ENCODE peak calls at places on chromosome 5, in eight cellular contexts. L is left ventricle myocardium inferior; P is CD4-positive, alpha-beta T cell; J is GM12865; N is AG10803; Y is fibroblast of the aortic adventitia; M is astrocyte of the spinal cord; V is WERI-Rb-1. Z is an unnamed sample.

GRCh38 chr5:149452665-149453617 is 73.8 kb upstream of the IL17B start:
- DNase-seq in L (peak), P (no peak), J (no peak), N (peak), Y (peak), M (peak), V (no peak), Z (no peak)

GRCh38 chr5:21142791-21143190 is 1154.8 kb upstream of the CDH18 start:
- DNase-seq in L (no peak), P (no peak), J (no peak), N (no peak), Y (no peak), M (no peak), V (no peak), Z (no peak)

GRCh38 chr5:82388186-82388585 is 110.0 kb upstream of the RPS23 start:
- DNase-seq in L (no peak), P (no peak), J (no peak), N (peak), Y (peak), M (peak), V (no peak), Z (no peak)

GRCh38 chr5:39948867-39949468 is 524.2 kb upstream of the DAB2 start:
- DNase-seq in L (no peak), P (peak), J (peak), N (peak), Y (peak), M (peak), V (peak), Z (peak)

GRCh38 chr5:125311743-125312142 is 565.3 kb upstream of the ZNF608 start:
- DNase-seq in L (no peak), P (no peak), J (no peak), N (peak), Y (peak), M (peak), V (no peak), Z (no peak)

GRCh38 chr5:167639761-167640160 is 651.7 kb upstream of the WWC1 start:
- DNase-seq in L (no peak), P (no peak), J (no peak), N (peak), Y (no peak), M (peak), V (no peak), Z (no peak)

GRCh38 chr5:10279328-10279727 is 28.4 kb downstream of the CMBL start:
- DNase-seq in L (no peak), P (no peak), J (no peak), N (no peak), Y (no peak), M (no peak), V (no peak), Z (no peak)

GRCh38 chr5:165495829-165496380 is 1990.5 kb downstream of the MAT2B start:
- DNase-seq in L (no peak), P (no peak), J (no peak), N (no peak), Y (peak), M (peak), V (no peak), Z (no peak)

GRCh38 chr5:59380350-59380951 is 513.1 kb downstream of the PDE4D start:
- DNase-seq in L (no peak), P (no peak), J (peak), N (peak), Y (peak), M (peak), V (no peak), Z (no peak)

GRCh38 chr5:36939969-36940858 is 63.6 kb downstream of the NIPBL start:
- DNase-seq in L (no peak), P (no peak), J (no peak), N (no peak), Y (no peak), M (no peak), V (no peak), Z (no peak)

GRCh38 chr5:58060971-58061370 is 398.9 kb downstream of the PLK2 start:
- DNase-seq in L (no peak), P (no peak), J (no peak), N (peak), Y (peak), M (peak), V (no peak), Z (no peak)

GRCh38 chr5:88159591-88159990 is 109.1 kb downstream of the TMEM161B start:
- DNase-seq in L (no peak), P (no peak), J (no peak), N (no peak), Y (no peak), M (no peak), V (no peak), Z (no peak)

GRCh38 chr5:88683506-88684135 is 199.4 kb downstream of the MEF2C start:
- DNase-seq in L (no peak), P (no peak), J (peak), N (no peak), Y (no peak), M (peak), V (no peak), Z (no peak)

GRCh38 chr5:132495672-132496630 is 5.4 kb upstream of the IRF1 start:
- DNase-seq in L (peak), P (peak), J (peak), N (peak), Y (peak), M (peak), V (peak), Z (peak)

GRCh38 chr5:61277190-61277589 is 54.9 kb upstream of the ZSWIM6 start:
- DNase-seq in L (no peak), P (no peak), J (peak), N (peak), Y (peak), M (peak), V (no peak), Z (no peak)

GRCh38 chr5:71757590-71758543 is 38.8 kb downstream of the CARTPT start:
- DNase-seq in L (peak), P (peak), J (peak), N (peak), Y (peak), M (peak), V (peak), Z (no peak)

GRCh38 chr5:10704949-10705621 is 55.9 kb downstream of the DAP start:
- DNase-seq in L (no peak), P (no peak), J (peak), N (peak), Y (peak), M (peak), V (no peak), Z (no peak)

GRCh38 chr5:77213601-77214000 is 3.1 kb downstream of the PDE8B start:
- DNase-seq in L (no peak), P (no peak), J (no peak), N (no peak), Y (no peak), M (no peak), V (no peak), Z (no peak)

GRCh38 chr5:35415305-35415704 is 185.0 kb upstream of the PRLR start:
- DNase-seq in L (no peak), P (no peak), J (no peak), N (no peak), Y (no peak), M (no peak), V (no peak), Z (no peak)

GRCh38 chr5:129018836-129019235 is 53.5 kb downstream of the SLC27A6 start:
- DNase-seq in L (no peak), P (no peak), J (no peak), N (no peak), Y (no peak), M (no peak), V (no peak), Z (no peak)

DNA sequence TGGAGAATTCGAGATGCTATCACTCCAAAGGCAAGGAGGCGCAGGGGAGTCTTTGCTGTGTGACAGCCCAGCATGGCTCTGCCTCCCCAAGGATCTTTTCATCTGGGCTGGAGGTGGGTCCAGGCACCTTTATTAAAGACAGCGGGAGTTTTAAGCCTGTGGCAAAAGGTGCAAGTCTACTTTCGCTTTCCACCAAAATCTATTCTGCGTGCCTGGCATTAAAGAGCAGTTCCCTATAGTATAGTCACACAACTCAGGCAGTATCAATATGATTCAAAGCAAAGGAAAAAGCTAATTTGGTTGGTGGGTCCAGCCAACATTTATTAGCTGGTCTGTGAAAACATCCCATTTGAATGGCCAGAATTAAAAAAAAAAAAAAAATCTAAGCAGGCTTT is 398.7 kb downstream of the EBF1 start:
- DNase-seq in L (no peak), P (no peak), J (no peak), N (no peak), Y (no peak), M (no peak), V (no peak), Z (no peak)
- TF ChIP-seq CTCF in L (no peak), P (no peak), J (no peak), N (no peak), Y (no peak), M (no peak), V (no peak), Z (no peak)

GRCh38 chr5:123273984-123274383 is 149.2 kb downstream of the CEP120 start:
- DNase-seq in L (no peak), P (no peak), J (no peak), N (no peak), Y (no peak), M (no peak), V (no peak), Z (no peak)
- TF ChIP-seq CTCF in L (peak), P (no peak), J (no peak), N (no peak), Y (peak), M (peak), V (no peak), Z (no peak)

DNA sequence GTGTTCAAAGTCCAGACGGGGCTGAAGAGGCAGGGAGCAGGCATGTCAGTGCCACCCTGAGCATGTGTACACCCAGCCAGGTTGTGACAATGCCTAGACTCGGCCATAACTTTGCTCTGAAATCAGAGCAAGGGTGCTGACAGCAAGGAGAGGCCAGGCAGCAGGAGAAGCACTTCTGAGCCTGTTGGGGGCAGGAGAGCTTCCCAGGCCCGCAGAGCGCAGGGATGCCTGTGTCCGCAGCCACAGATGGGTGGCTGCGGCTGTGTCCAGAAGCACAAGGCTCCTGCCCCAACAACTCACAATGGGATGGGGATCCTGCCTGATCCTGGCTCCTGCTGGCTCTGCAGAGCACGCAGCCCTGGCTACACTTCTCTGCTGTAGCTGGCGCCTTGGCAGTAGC is 373.9 kb downstream of the CHSY3 start:
- DNase-seq in L (no peak), P (no peak), J (no peak), N (no peak), Y (no peak), M (no peak), V (no peak), Z (no peak)
- TF ChIP-seq CTCF in L (no peak), P (no peak), J (no peak), N (no peak), Y (no peak), M (no peak), V (no peak), Z (no peak)

DNA sequence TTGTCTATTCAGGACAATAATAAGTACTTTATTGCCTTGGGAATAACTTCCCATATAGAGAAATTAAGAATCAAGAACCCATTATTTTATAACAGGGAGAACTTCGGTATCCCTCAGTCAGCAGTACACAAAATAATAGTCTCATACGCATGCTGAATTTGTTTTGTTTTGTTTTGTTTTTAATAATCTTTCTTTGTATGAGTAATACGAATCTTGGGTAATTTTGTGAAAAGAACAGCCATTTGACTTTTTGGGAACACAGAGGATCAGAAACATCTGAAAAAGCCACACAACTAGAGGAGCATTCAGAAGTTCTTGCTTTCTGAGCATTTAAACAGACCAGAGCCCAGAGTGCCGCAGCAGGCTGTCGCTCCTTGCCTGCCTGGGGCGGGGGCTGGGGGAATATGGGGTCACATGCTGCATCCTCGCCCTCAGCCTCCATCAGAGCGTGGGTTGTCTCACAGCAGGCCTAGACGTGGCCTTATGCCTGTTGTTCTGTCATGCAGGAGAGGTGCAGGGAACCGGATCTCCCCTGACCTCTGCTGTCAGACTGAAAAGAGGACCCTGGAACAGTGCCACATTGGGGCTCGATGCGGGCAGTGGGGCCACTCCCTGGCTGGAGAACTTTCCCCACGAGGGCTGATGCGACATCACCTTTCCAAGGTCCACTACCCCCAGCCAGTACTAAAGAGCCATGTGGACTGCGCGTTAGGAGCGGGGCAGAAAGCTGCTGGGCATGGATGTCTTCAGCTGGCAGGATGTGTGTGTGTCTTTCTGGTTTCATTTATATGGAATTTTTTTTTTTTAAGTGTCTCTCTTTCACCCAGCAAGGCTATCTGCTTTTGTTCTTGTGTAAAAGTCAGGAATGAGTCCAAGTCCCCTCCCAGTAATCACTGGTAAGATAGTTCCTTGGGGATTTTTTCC is 133.4 kb upstream of the OTULINL start:
- DNase-seq in L (peak), P (no peak), J (peak), N (peak), Y (peak), M (peak), V (no peak), Z (no peak)
- TF ChIP-seq CTCF in L (no peak), P (no peak), J (no peak), N (no peak), Y (no peak), M (no peak), V (no peak), Z (no peak)

GRCh38 chr5:65126670-65127069 is 355.1 kb downstream of the ADAMTS6 start:
- DNase-seq in L (no peak), P (no peak), J (no peak), N (no peak), Y (no peak), M (peak), V (no peak), Z (no peak)

GRCh38 chr5:65126192-65126591 is 355.5 kb downstream of the ADAMTS6 start:
- DNase-seq in L (no peak), P (no peak), J (no peak), N (peak), Y (no peak), M (peak), V (no peak), Z (no peak)

GRCh38 chr5:65125681-65126080 is 356.0 kb downstream of the ADAMTS6 start:
- DNase-seq in L (no peak), P (no peak), J (no peak), N (no peak), Y (no peak), M (no peak), V (no peak), Z (no peak)

GRCh38 chr5:65127181-65127901 is 354.4 kb downstream of the ADAMTS6 start:
- DNase-seq in L (no peak), P (no peak), J (no peak), N (peak), Y (peak), M (peak), V (no peak), Z (no peak)

GRCh38 chr5:65128226-65128625 is 353.5 kb downstream of the ADAMTS6 start:
- DNase-seq in L (no peak), P (no peak), J (no peak), N (no peak), Y (no peak), M (peak), V (no peak), Z (no peak)
- TF ChIP-seq CTCF in L (no peak), P (no peak), J (no peak), N (no peak), Y (no peak), M (no peak), V (no peak), Z (no peak)

DNA sequence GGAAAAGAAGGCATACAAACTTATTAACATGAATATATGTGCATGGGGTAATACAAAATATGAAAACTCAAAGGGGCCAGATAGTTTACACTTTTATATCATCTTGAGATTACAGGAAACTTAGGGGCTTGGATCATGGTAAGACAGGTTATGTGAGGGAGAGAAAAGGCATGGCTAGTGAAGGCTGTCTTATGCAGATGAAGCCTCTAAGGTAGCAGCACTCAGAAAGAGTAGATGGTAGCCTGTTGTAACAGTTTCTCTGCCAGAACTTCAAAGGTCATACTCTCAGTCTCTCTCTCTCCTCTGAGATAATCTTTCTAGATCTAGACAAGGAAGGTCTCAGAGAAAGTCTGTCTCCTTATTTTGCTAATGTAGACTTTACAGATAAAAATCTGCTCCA is 57.2 kb upstream of the FGF10 start:
- DNase-seq in L (no peak), P (no peak), J (no peak), N (no peak), Y (no peak), M (no peak), V (no peak), Z (no peak)
- TF ChIP-seq CTCF in L (no peak), P (no peak), J (no peak), N (no peak), Y (no peak), M (no peak), V (no peak), Z (no peak)

GRCh38 chr5:42250-42649 is 49.7 kb upstream of the PLEKHG4B start:
- DNase-seq in L (no peak), P (no peak), J (no peak), N (peak), Y (no peak), M (peak), V (peak), Z (no peak)
- TF ChIP-seq CTCF in L (peak), P (no peak), J (no peak), N (peak), Y (peak), M (peak), V (peak), Z (no peak)

GRCh38 chr5:139517683-139518564 is 35.4 kb upstream of the STING1 start:
- DNase-seq in L (peak), P (peak), J (peak), N (peak), Y (peak), M (peak), V (peak), Z (peak)
- TF ChIP-seq CTCF in L (peak), P (peak), J (peak), N (peak), Y (peak), M (peak), V (peak), Z (peak)

DNA sequence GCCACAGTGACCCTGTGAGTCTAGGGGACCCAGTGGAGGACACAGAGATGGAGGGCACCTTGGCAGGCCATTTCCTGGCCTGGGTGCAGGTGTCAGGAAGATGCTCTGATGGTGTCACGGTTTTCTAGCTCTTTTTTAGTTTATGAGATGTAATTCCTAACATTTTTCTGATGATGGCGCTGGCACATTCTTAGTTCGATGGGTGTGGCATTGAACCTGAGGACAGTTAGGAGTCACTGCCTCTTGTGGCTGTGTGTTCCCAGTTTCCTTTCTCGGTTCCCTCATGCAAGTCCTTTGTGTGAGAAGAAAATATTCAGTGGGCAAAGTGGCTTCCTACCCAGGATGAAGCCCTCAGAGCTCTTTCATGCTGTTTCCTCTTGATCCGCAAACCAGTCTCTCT is 129.4 kb upstream of the ICE1 start:
- DNase-seq in L (no peak), P (no peak), J (no peak), N (no peak), Y (no peak), M (no peak), V (no peak), Z (no peak)
- TF ChIP-seq CTCF in L (no peak), P (no peak), J (no peak), N (no peak), Y (no peak), M (no peak), V (peak), Z (no peak)

Z was measured in natural killer cell.